ENCODE peak calls at places on chromosomes 13 and 19, in five cellular contexts. A, U, G, Z and P are unnamed samples.

GRCh38 chr13:87788363-87788762 is 117.2 kb downstream of the SLITRK5 start:
- DNase-seq in A (no peak), U (no peak), G (no peak), Z (no peak), P (no peak)

GRCh38 chr19:46733693-46734240 is 12.1 kb upstream of the FKRP start:
- DNase-seq in A (no peak), U (no peak), G (no peak), Z (peak; percentile 95), P (no peak)

GRCh38 chr19:16368385-16369305 is 44.0 kb downstream of the KLF2 start:
- DNase-seq in A (no peak), U (no peak), G (no peak), Z (no peak), P (no peak)

GRCh38 chr19:3357731-3358391 is 8.5 kb upstream of the NFIC start:
- DNase-seq in A (no peak), U (no peak), G (no peak), Z (peak; percentile 35), P (no peak)

GRCh38 chr19:48856921-48857320 is 11.5 kb downstream of the PLEKHA4 start:
- DNase-seq in A (no peak), U (peak; percentile 45), G (no peak), Z (no peak), P (no peak)

GRCh38 chr13:98267080-98267912 is 90.2 kb upstream of the RNF113B start:
- DNase-seq in A (peak; percentile 68), U (peak; percentile 68), G (peak; percentile 35), Z (no peak), P (peak; percentile 21)

GRCh38 chr19:52992109-52993004 is 21.4 kb upstream of the ERVV-1 start:
- DNase-seq in A (peak; percentile 54), U (peak; percentile 9), G (no peak), Z (no peak), P (no peak)

GRCh38 chr13:111597041-111598017 is 276.9 kb downstream of the TEX29 start:
- DNase-seq in A (no peak), U (no peak), G (no peak), Z (no peak), P (no peak)

GRCh38 chr19:28652790-28653189 is 560.2 kb downstream of the UQCRFS1 start:
- DNase-seq in A (no peak), U (no peak), G (no peak), Z (no peak), P (no peak)

GRCh38 chr13:98892821-98893220 is 85.0 kb downstream of the DOCK9 start:
- DNase-seq in A (no peak), U (no peak), G (no peak), Z (peak; percentile 35), P (no peak)

GRCh38 chr19:5850743-5851293 is 431 bp downstream of the FUT3 start:
- DNase-seq in A (peak; percentile 59), U (peak; percentile 61), G (peak; percentile 65), Z (no peak), P (no peak)

GRCh38 chr13:29721766-29722165 is 126.3 kb upstream of the SLC7A1 start:
- DNase-seq in A (no peak), U (no peak), G (peak; percentile 45), Z (no peak), P (no peak)

GRCh38 chr13:107767119-107767518 is 448.2 kb downstream of the LIG4 start:
- DNase-seq in A (no peak), U (no peak), G (no peak), Z (no peak), P (no peak)

GRCh38 chr13:113794086-113794485 is 35.1 kb downstream of the TMEM255B start:
- DNase-seq in A (no peak), U (no peak), G (no peak), Z (no peak), P (no peak)

GRCh38 chr13:30831515-30831914 is 74.6 kb upstream of the MEDAG start:
- DNase-seq in A (no peak), U (no peak), G (no peak), Z (no peak), P (no peak)

GRCh38 chr19:860481-861098 is 1.1 kb downstream of the CFD start:
- DNase-seq in A (peak; percentile 87), U (peak; percentile 47), G (peak; percentile 70), Z (peak; percentile 72), P (peak; percentile 91)

GRCh38 chr13:52713894-52714293 is 25.7 kb downstream of the CNMD start:
- DNase-seq in A (no peak), U (no peak), G (no peak), Z (peak; percentile 60), P (no peak)

GRCh38 chr13:39767791-39768564 is 112.5 kb downstream of the COG6 start:
- DNase-seq in A (peak; percentile 67), U (no peak), G (no peak), Z (peak; percentile 12), P (no peak)

GRCh38 chr19:30864460-30865215 is 484.6 kb downstream of the TSHZ3 start:
- DNase-seq in A (no peak), U (no peak), G (no peak), Z (peak; percentile 13), P (no peak)

GRCh38 chr19:29587518-29587986 is 18.5 kb upstream of the POP4 start:
- DNase-seq in A (no peak), U (peak; percentile 16), G (peak; percentile 57), Z (peak; percentile 80), P (peak; percentile 40)

GRCh38 chr13:29743229-29743786 is 107.1 kb downstream of the UBL3 start:
- DNase-seq in A (no peak), U (peak; percentile 76), G (peak; percentile 63), Z (no peak), P (no peak)

GRCh38 chr19:41537789-41538188 is 38.2 kb upstream of the CEACAM21 start:
- DNase-seq in A (no peak), U (no peak), G (peak; percentile 41), Z (peak; percentile 18), P (no peak)

GRCh38 chr13:63643543-63643942 is 2227.9 kb upstream of the PCDH20 start:
- DNase-seq in A (no peak), U (peak; percentile 13), G (no peak), Z (no peak), P (no peak)

GRCh38 chr19:18672606-18673337 is 10.7 kb upstream of the CRTC1 start:
- DNase-seq in A (no peak), U (peak; percentile 60), G (peak; percentile 51), Z (peak; percentile 50), P (peak; percentile 18)

GRCh38 chr19:18677156-18677555 is 6.3 kb upstream of the CRTC1 start:
- DNase-seq in A (no peak), U (no peak), G (no peak), Z (no peak), P (no peak)

GRCh38 chr19:18676692-18677091 is 6.8 kb upstream of the CRTC1 start:
- DNase-seq in A (no peak), U (no peak), G (no peak), Z (no peak), P (no peak)

GRCh38 chr19:18674616-18675015 is 8.9 kb upstream of the CRTC1 start:
- DNase-seq in A (no peak), U (peak; percentile 45), G (peak; percentile 33), Z (no peak), P (no peak)

GRCh38 chr19:18675779-18676178 is 7.7 kb upstream of the CRTC1 start:
- DNase-seq in A (no peak), U (no peak), G (peak; percentile 26), Z (peak; percentile 30), P (peak; percentile 69)
- TF ChIP-seq CTCF in A (no peak), U (peak; percentile 34), G (peak; percentile 50), Z (peak; percentile 41), P (peak; percentile 26)

DNA sequence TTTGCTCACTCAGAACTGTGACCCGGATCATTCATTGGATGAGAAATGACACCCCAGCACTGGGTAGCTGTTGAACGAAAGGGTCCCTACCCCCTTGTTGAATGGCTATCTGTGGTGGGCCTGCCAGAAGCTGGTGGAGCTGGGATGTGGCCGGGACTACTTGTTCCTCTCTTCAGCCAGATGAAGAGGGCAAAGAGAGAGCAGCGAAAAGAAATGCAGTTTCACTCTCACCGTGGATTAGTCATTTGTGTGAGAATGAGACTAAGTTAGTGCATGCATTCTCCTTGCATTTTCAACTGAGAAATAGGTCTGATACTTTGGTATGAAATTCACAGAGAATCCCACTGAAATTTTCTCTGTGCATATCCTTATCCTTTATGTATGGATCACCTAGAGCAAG is 553.1 kb downstream of the IRS2 start:
- DNase-seq in A (no peak), U (peak; percentile 39), G (no peak), Z (no peak), P (no peak)
- TF ChIP-seq CTCF in A (no peak), U (no peak), G (no peak), Z (no peak), P (no peak)

GRCh38 chr19:1942934-1943555 is 2.1 kb downstream of the CSNK1G2 start:
- DNase-seq in A (no peak), U (peak; percentile 6), G (no peak), Z (no peak), P (no peak)

GRCh38 chr19:1943661-1944087 is 2.7 kb downstream of the CSNK1G2 start:
- DNase-seq in A (no peak), U (no peak), G (no peak), Z (no peak), P (no peak)

GRCh38 chr19:1942078-1942933 is 1.3 kb downstream of the CSNK1G2 start:
- DNase-seq in A (peak; percentile 86), U (peak; percentile 73), G (peak; percentile 50), Z (peak; percentile 86), P (peak; percentile 87)

GRCh38 chr19:1944088-1944915 is 3.3 kb downstream of the CSNK1G2 start:
- DNase-seq in A (peak; percentile 60), U (no peak), G (no peak), Z (no peak), P (no peak)

DNA sequence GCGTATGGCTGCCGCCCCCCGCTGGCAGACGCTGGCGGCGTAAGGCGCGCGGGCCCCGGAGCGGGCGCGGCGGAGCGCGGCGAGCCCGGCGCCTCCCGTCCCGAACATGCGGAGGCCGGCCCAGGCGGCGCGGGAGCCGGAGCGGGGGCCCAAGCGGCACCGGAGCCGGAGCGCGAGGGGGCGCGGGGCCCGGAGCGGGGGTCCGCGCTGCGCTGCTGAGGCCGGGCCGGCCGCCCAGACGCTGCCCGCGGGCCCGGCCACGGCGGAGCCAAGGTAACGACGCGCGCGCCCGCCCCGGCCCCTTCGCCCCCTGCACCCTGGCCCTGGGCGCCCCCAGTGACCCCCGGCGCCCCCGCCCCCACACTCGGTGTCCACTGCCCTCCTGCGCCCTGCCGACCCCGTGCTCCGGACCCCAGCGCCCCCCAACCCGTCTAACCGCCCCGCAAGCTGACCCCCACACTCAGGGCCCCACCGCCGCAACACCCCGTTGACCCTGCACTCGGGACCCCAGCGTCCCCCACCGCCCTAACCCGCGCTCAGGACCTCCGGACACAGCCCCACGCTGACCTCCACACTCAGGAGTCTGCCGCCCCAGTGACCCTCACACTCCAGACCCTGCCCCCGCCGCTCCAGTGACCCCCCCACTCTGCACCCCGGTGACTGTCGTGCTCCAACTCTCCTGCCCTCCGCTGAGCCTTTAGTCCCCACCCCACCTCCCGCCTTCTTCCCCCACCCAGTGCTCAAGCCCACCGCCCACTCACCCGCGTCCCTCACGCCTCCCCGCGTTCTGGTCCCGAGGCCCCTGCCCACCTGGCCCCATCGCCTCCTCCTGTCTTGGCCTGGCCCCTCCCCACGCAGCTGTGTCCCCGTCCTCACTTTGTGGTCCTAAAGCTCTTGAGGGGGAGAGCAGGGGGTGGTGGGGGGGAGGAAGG is at the start of gene CSNK1G2:
- DNase-seq in A (peak; percentile 67), U (no peak), G (no peak), Z (no peak), P (no peak)
- TF ChIP-seq CTCF in A (no peak), U (no peak), G (no peak), Z (no peak), P (peak; percentile 61)

DNA sequence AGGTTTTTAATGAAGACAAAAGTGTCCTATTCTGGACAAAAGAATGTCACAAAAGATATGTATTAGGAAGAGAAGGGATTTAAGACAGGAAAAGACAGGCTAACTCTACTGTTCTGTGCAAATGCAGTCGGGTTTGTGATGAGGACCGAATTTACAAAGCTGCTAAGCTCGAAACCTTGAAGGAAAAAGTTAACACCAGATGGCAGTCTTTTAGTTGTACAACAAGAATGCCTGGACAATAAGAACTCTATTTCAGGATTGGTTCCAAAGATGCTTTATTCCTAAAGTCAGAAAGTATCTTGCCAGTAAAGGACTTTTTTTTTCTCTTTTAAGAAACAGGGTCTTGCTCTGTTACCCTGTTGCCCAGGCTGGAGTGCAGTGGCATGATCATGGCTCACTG is 51.1 kb downstream of the HS6ST3 start:
- DNase-seq in A (no peak), U (peak; percentile 29), G (peak; percentile 48), Z (peak; percentile 35), P (no peak)
- TF ChIP-seq CTCF in A (no peak), U (no peak), G (peak; percentile 29), Z (peak; percentile 6), P (no peak)